ENCODE peak calls at places on chromosomes 16 and 17, in ten cellular contexts. I is cerebellum; A is stimulated activated CD4-positive, alpha-beta T cell treated with anti-CD3 and anti-CD28 coated beads, Interleukin-1b, Interleukin-23, amount 100 ng/mL, for 24 hours; Y is progenitor cell of endocrine pancreas; N is LHCN-M2; O is CD4-positive, alpha-beta memory T cell; U is SHP77; Q is left ventricle myocardium inferior; D is lower lobe of right lung; F is activated CD8-positive, alpha-beta T cell treated with anti-CD3 and anti-CD28 coated beads, Interleukin-2, amount 10 ng/mL, durations not matched to agents 7 days and 5 days. M is an unnamed sample.

GRCh38 chr16:30032083-30032819 is 1.2 kb upstream of the TLCD3B start:
- DNase-seq in O (peak; percentile 66), I (peak; percentile 83), A (no peak), Y (peak; percentile 48), Q (no peak), D (no peak), U (peak; percentile 77), N (peak; percentile 56), F (peak; percentile 81), M (no peak)

GRCh38 chr17:66841328-66841727 is 6.4 kb downstream of the CACNG5 start:
- DNase-seq in D (no peak), Y (no peak), F (no peak), A (no peak), O (no peak), Q (no peak), U (no peak), N (no peak), I (no peak), M (no peak)

GRCh38 chr16:12672986-12673385 is 130.7 kb downstream of the CPPED1 start:
- DNase-seq in O (no peak), F (no peak), N (no peak), A (no peak), D (no peak), U (no peak), Q (no peak), Y (no peak), I (no peak), M (no peak)

GRCh38 chr17:7914771-7915610 is 1.1 kb downstream of the RNF227 start:
- DNase-seq in Q (peak; percentile 21), N (no peak), D (no peak), I (peak; percentile 21), A (no peak), Y (no peak), U (no peak), O (no peak), F (no peak), M (no peak)

GRCh38 chr17:41919840-41920579 is 1.3 kb upstream of the ACLY start:
- DNase-seq in D (peak; percentile 56), Y (no peak), I (peak; percentile 14), O (no peak), A (no peak), F (no peak), Q (no peak), N (peak; percentile 33), U (no peak), M (no peak)

GRCh38 chr17:58626905-58627304 is 64.9 kb downstream of the TEX14 start:
- DNase-seq in Y (no peak), O (no peak), D (no peak), I (no peak), Q (no peak), A (no peak), F (no peak), N (no peak), U (no peak), M (no peak)

GRCh38 chr16:76277099-76278030 is at the start of gene CNTNAP4:
- DNase-seq in Q (no peak), U (no peak), I (peak; percentile 84), O (no peak), N (no peak), D (no peak), F (no peak), Y (no peak), A (no peak), M (no peak)

GRCh38 chr16:65936096-65936495 is 430.4 kb upstream of the CDH5 start:
- DNase-seq in Y (no peak), I (no peak), D (no peak), A (no peak), O (no peak), Q (no peak), U (no peak), N (no peak), F (no peak), M (no peak)

GRCh38 chr16:583815-584591 is 5.9 kb upstream of the RAB40C start:
- DNase-seq in U (peak; percentile 57), Q (no peak), O (no peak), N (no peak), A (no peak), I (no peak), D (no peak), Y (no peak), F (no peak), M (no peak)

GRCh38 chr17:32827227-32827626 is 49.7 kb downstream of the MYO1D start:
- DNase-seq in N (peak; percentile 63), O (no peak), U (no peak), I (no peak), A (no peak), F (no peak), Y (no peak), Q (no peak), D (no peak), M (no peak)

GRCh38 chr17:21288581-21289017 is 4.1 kb downstream of the MAP2K3 start:
- DNase-seq in N (no peak), I (no peak), U (no peak), D (no peak), O (no peak), A (no peak), Y (no peak), F (peak; percentile 51), Q (no peak), M (no peak)

GRCh38 chr17:82434216-82434565 is 15.8 kb upstream of the OGFOD3 start:
- DNase-seq in O (no peak), Q (no peak), D (no peak), U (no peak), A (no peak), N (no peak), Y (no peak), F (peak; percentile 64), I (no peak), M (no peak)

GRCh38 chr17:44988256-44988942 is 20.3 kb upstream of the C1QL1 start:
- DNase-seq in O (no peak), N (no peak), D (no peak), Q (no peak), U (no peak), F (no peak), I (no peak), A (no peak), Y (peak; percentile 54), M (no peak)

GRCh38 chr17:5785343-5785742 is 201.0 kb upstream of the NLRP1 start:
- DNase-seq in N (peak; percentile 43), Y (no peak), O (no peak), F (no peak), Q (no peak), A (no peak), I (no peak), U (no peak), D (no peak), M (no peak)

GRCh38 chr17:73255671-73256181 is 6.0 kb downstream of the CPSF4L start:
- DNase-seq in Q (peak; percentile 50), I (peak; percentile 84), N (peak; percentile 24), D (peak; percentile 66), A (peak; percentile 17), O (peak; percentile 32), Y (peak; percentile 56), U (peak; percentile 39), F (peak; percentile 68), M (no peak)

GRCh38 chr16:85162478-85163277 is 50.4 kb upstream of the CIBAR2 start:
- DNase-seq in D (no peak), U (peak; percentile 66), A (no peak), O (no peak), I (no peak), Q (peak; percentile 58), Y (no peak), F (no peak), N (peak; percentile 79), M (no peak)

GRCh38 chr16:20348365-20349185 is 3.9 kb downstream of the UMOD start:
- DNase-seq in I (no peak), Q (no peak), D (peak; percentile 38), F (no peak), A (no peak), Y (no peak), U (peak; percentile 85), O (no peak), N (no peak), M (no peak)

GRCh38 chr17:44913676-44914075 is 1.6 kb downstream of the GFAP start:
- DNase-seq in Y (no peak), A (no peak), I (no peak), D (peak; percentile 16), N (no peak), O (no peak), Q (no peak), U (no peak), F (no peak), M (no peak)

GRCh38 chr17:19248149-19248922 is 11.2 kb downstream of the EPN2 start:
- DNase-seq in N (no peak), D (no peak), O (no peak), I (peak; percentile 77), U (no peak), Y (no peak), F (no peak), Q (no peak), A (no peak), M (no peak)

GRCh38 chr17:80880650-80880989 is 111.0 kb upstream of the CHMP6 start:
- DNase-seq in F (no peak), N (no peak), Y (no peak), A (no peak), Q (no peak), I (no peak), O (no peak), D (peak; percentile 10), U (no peak), M (no peak)

GRCh38 chr17:42315402-42316156 is 27.3 kb downstream of the STAT5A start:
- DNase-seq in O (peak; percentile 49), D (no peak), I (no peak), A (no peak), N (no peak), Y (no peak), F (no peak), U (no peak), Q (no peak), M (no peak)

GRCh38 chr17:69854381-69854780 is 220.6 kb upstream of the KCNJ16 start:
- DNase-seq in F (no peak), O (no peak), Y (no peak), A (no peak), I (no peak), N (peak; percentile 24), D (no peak), U (no peak), Q (no peak), M (no peak)

GRCh38 chr17:62950067-62950466 is 16.0 kb upstream of the TANC2 start:
- DNase-seq in Q (peak; percentile 32), F (no peak), I (no peak), Y (no peak), U (no peak), O (no peak), D (peak; percentile 48), N (peak; percentile 83), A (no peak), M (no peak)

GRCh38 chr17:19796457-19796856 is 48.4 kb upstream of the ALDH3A1 start:
- DNase-seq in U (no peak), O (no peak), Q (no peak), A (no peak), D (no peak), N (no peak), Y (no peak), F (no peak), I (no peak), M (no peak)

GRCh38 chr16:28935924-28936783 is 4.4 kb downstream of the CD19 start:
- DNase-seq in F (peak; percentile 88), O (peak; percentile 84), U (peak; percentile 62), I (peak; percentile 27), Y (no peak), Q (peak; percentile 76), A (peak; percentile 45), D (peak; percentile 90), N (peak; percentile 70), M (peak; percentile 66)